ENCODE peak calls at places on chromosomes 2 and 18, in five cellular contexts. J is stimulated activated naive CD8-positive, alpha-beta T cell treated with anti-CD3 and anti-CD28 coated beads, Interleukin-15, amount 100 ng/mL, for 72 hours; K is NCI-H524; X is activated B cell treated with CpG ODN at 0.5 μM for 24 hours; N is mammary epithelial cell. I is an unnamed sample.

GRCh38 chr2:64599469-64599868 is 54.2 kb downstream of the SERTAD2 start:
- DNase-seq in J (no peak), K (no peak), X (no peak), N (no peak), I (no peak)

GRCh38 chr18:28669165-28669564 is 492.2 kb upstream of the CDH2 start:
- DNase-seq in J (no peak), K (no peak), X (no peak), N (no peak), I (no peak)

GRCh38 chr18:58449366-58449935 is 179.4 kb downstream of the ALPK2 start:
- DNase-seq in J (no peak), K (no peak), X (no peak), N (peak), I (no peak)

GRCh38 chr18:59008302-59008974 is 131.2 kb upstream of the SEC11C start:
- DNase-seq in J (no peak), K (no peak), X (no peak), N (peak), I (no peak)

GRCh38 chr2:128324897-128325410 is 6.3 kb upstream of the HS6ST1 start:
- DNase-seq in J (no peak), K (no peak), X (no peak), N (no peak), I (no peak)

GRCh38 chr2:20465716-20466391 is 19.0 kb downstream of the RHOB start:
- DNase-seq in J (no peak), K (no peak), X (no peak), N (no peak), I (no peak)

GRCh38 chr2:28716265-28716865 is 35.3 kb upstream of the PPP1CB start:
- DNase-seq in J (no peak), K (no peak), X (no peak), N (peak), I (no peak)

GRCh38 chr18:2908946-2909335 is 62.1 kb downstream of the EMILIN2 start:
- DNase-seq in J (no peak), K (no peak), X (no peak), N (no peak), I (no peak)

GRCh38 chr2:109372614-109373013 is 241.2 kb downstream of the SEPTIN10 start:
- DNase-seq in J (no peak), K (no peak), X (peak), N (no peak), I (no peak)

GRCh38 chr18:4578449-4578848 is 123.3 kb upstream of the DLGAP1 start:
- DNase-seq in J (no peak), K (no peak), X (no peak), N (no peak), I (no peak)

GRCh38 chr18:400466-400865 is 100.0 kb downstream of the COLEC12 start:
- DNase-seq in J (no peak), K (no peak), X (no peak), N (no peak), I (no peak)

GRCh38 chr2:218569038-218569431 is 396 bp downstream of the CNOT9 start:
- DNase-seq in J (no peak), K (no peak), X (no peak), N (peak), I (peak)

GRCh38 chr2:191478754-191479679 is 198.9 kb upstream of the NABP1 start:
- DNase-seq in J (no peak), K (peak), X (no peak), N (no peak), I (no peak)

GRCh38 chr2:990970-991369 is 40.3 kb downstream of the SNTG2 start:
- DNase-seq in J (no peak), K (no peak), X (no peak), N (no peak), I (no peak)

GRCh38 chr18:47120428-47120827 is 29.9 kb downstream of the HDHD2 start:
- DNase-seq in J (no peak), K (no peak), X (no peak), N (no peak), I (no peak)

GRCh38 chr2:30072250-30072842 is 74.5 kb upstream of the YPEL5 start:
- DNase-seq in J (peak), K (peak), X (no peak), N (peak), I (no peak)

GRCh38 chr18:39742015-39742466 is 2176.4 kb upstream of the CELF4 start:
- DNase-seq in J (no peak), K (no peak), X (no peak), N (no peak), I (no peak)

GRCh38 chr18:73674466-73674865 is 473.2 kb downstream of the FBXO15 start:
- DNase-seq in J (no peak), K (no peak), X (no peak), N (no peak), I (no peak)

GRCh38 chr18:68705119-68705518 is 9.8 kb downstream of the TMX3 start:
- DNase-seq in J (no peak), K (no peak), X (no peak), N (no peak), I (no peak)

GRCh38 chr2:29110916-29111315 is 4.3 kb upstream of the CLIP4 start:
- DNase-seq in J (no peak), K (no peak), X (no peak), N (peak), I (no peak)

GRCh38 chr2:32862269-32863055 is 84.3 kb upstream of the LTBP1 start:
- DNase-seq in J (no peak), K (no peak), X (no peak), N (no peak), I (no peak)

GRCh38 chr2:170997893-170998477 is 68.9 kb downstream of the GORASP2 start:
- DNase-seq in J (no peak), K (no peak), X (no peak), N (no peak), I (no peak)

I was measured in activated T-helper 1 cell treated with anti-CD3 and anti-CD28 coated beads, Interleukin-2, amount 50 U/mL, for 16 hours.